ENCODE peak calls at places on chromosomes 16 and 17, in five cellular contexts. L is NCI-H1694 treated with DMSO at 0.1 percent for 48 hours, A is AG04450, R is non-pigmented ciliary epithelial cell, J is left ventricle myocardium inferior. N is an unnamed sample.

GRCh38 chr16:80994451-80994850 is 12.2 kb downstream of the CMC2 start:
- DNase-seq in L (no peak), A (no peak), R (no peak), J (no peak), N (no peak)

GRCh38 chr17:56320443-56320842 is 167.2 kb downstream of the ANKFN1 start:
- DNase-seq in L (no peak), A (no peak), R (no peak), J (no peak), N (no peak)

GRCh38 chr17:44053130-44053872 is 13.2 kb downstream of the LSM12 start:
- DNase-seq in L (no peak), A (no peak), R (no peak), J (no peak), N (no peak)

GRCh38 chr16:67357561-67357960 is 30.9 kb downstream of the LRRC36 start:
- DNase-seq in L (no peak), A (no peak), R (no peak), J (no peak), N (no peak)

GRCh38 chr16:85746431-85747227 is 4.3 kb downstream of the C16orf74 start:
- DNase-seq in L (no peak), A (no peak), R (no peak), J (no peak), N (no peak)

GRCh38 chr16:28192811-28193529 is 18.8 kb downstream of the XPO6 start:
- DNase-seq in L (no peak), A (no peak), R (no peak), J (no peak), N (no peak)

GRCh38 chr17:75124041-75124818 is 7.3 kb downstream of the NT5C start:
- DNase-seq in L (no peak), A (no peak), R (no peak), J (peak), N (peak)

GRCh38 chr16:58462997-58463891 is 36.7 kb upstream of the NDRG4 start:
- DNase-seq in L (no peak), A (no peak), R (no peak), J (peak), N (no peak)

GRCh38 chr17:7549401-7550055 is 670 bp downstream of the TNFSF12 start:
- DNase-seq in L (no peak), A (no peak), R (no peak), J (peak), N (no peak)

GRCh38 chr17:68293490-68294195 is 2.3 kb downstream of the ARSG start:
- DNase-seq in L (no peak), A (no peak), R (no peak), J (no peak), N (no peak)

GRCh38 chr16:6377956-6378355 is 954.7 kb upstream of the RBFOX1 start:
- DNase-seq in L (peak), A (no peak), R (no peak), J (no peak), N (no peak)

GRCh38 chr16:30605148-30605547 is 5.0 kb downstream of the ZNF689 start:
- DNase-seq in L (no peak), A (no peak), R (no peak), J (no peak), N (no peak)

GRCh38 chr16:23504453-23505179 is 5.7 kb downstream of the GGA2 start:
- DNase-seq in L (peak), A (peak), R (peak), J (no peak), N (peak)